ENCODE peak calls at places on chromosomes 16 and 17, in four cellular contexts. S, I, V and O are unnamed samples. For H3K27me3, the result is how much of the 10 kb centered on the place peaks cover.

GRCh38 chr16:89159174-89159849 is 12.2 kb upstream of the CDH15 start:
- DNase-seq in S (no peak), I (no peak), V (no peak), O (no peak)

GRCh38 chr16:65285128-65286120 is 163.6 kb upstream of the CDH11 start:
- DNase-seq in S (peak), I (no peak), V (no peak), O (no peak)

GRCh38 chr16:75116081-75116910 is at the start of gene LDHD:
- DNase-seq in S (peak), I (peak), V (peak), O (no peak)

GRCh38 chr16:30381351-30382041 is 865 bp downstream of the SEPTIN1 start:
- DNase-seq in S (no peak), I (no peak), V (no peak), O (no peak)

GRCh38 chr17:43409131-43409530 is 10.3 kb downstream of the ARL4D start:
- DNase-seq in S (no peak), I (no peak), V (no peak), O (no peak)

GRCh38 chr16:54926166-54926838 is 4.4 kb upstream of the IRX5 start:
- DNase-seq in S (no peak), I (peak), V (no peak), O (no peak)

GRCh38 chr16:6335072-6335471 is 997.6 kb upstream of the RBFOX1 start:
- DNase-seq in S (no peak), I (no peak), V (no peak), O (no peak)

GRCh38 chr16:28991687-28992086 is 6.8 kb downstream of the LAT start:
- DNase-seq in S (no peak), I (no peak), V (no peak), O (no peak)

GRCh38 chr17:38604479-38605229 is 1.1 kb downstream of the SRCIN1 start:
- DNase-seq in S (no peak), I (peak), V (no peak), O (peak)

GRCh38 chr17:4533522-4534502 is 21.4 kb downstream of the MYBBP1A start:
- DNase-seq in S (peak), I (no peak), V (no peak), O (peak)

GRCh38 chr16:82627811-82628339 is 1.1 kb downstream of the CDH13 start:
- DNase-seq in S (peak), I (no peak), V (no peak), O (no peak)

GRCh38 chr17:66466933-66467367 is 164.5 kb downstream of the PRKCA start:
- DNase-seq in S (no peak), I (peak), V (no peak), O (no peak)

GRCh38 chr16:539901-540530 is 12.5 kb downstream of the CAPN15 start:
- DNase-seq in S (no peak), I (no peak), V (no peak), O (no peak)

GRCh38 chr17:72702136-72702735 is 390.3 kb downstream of the SLC39A11 start:
- DNase-seq in S (no peak), I (no peak), V (no peak), O (no peak)

GRCh38 chr17:58232707-58233156 is 5.7 kb upstream of the LPO start:
- DNase-seq in S (no peak), I (peak), V (no peak), O (peak)

GRCh38 chr17:43917348-43918025 is 10.2 kb upstream of the MPP2 start:
- DNase-seq in S (peak), I (peak), V (peak), O (peak)

GRCh38 chr16:85328665-85329058 is 216.4 kb upstream of the CIBAR2 start:
- DNase-seq in S (no peak), I (no peak), V (no peak), O (no peak)

GRCh38 chr17:41002814-41003213 is 3.1 kb upstream of the KRTAP3-2 start:
- DNase-seq in S (no peak), I (no peak), V (no peak), O (no peak)

GRCh38 chr17:35117984-35118383 is 1.7 kb downstream of the RAD51D start:
- DNase-seq in S (no peak), I (peak), V (no peak), O (no peak)
- H3K4me3 ChIP-seq in S (no peak), I (no peak), V (no peak), O (no peak)

GRCh38 chr16:47045023-47045422 is 71.5 kb upstream of the DNAJA2 start:
- DNase-seq in S (no peak), I (no peak), V (no peak), O (no peak)
- TF ChIP-seq CTCF in S (no peak), I (no peak), V (no peak), O (peak)

GRCh38 chr17:74148901-74149596 is 54.4 kb upstream of the RPL38 start:
- DNase-seq in S (no peak), I (no peak), V (no peak), O (no peak)
- H3K27me3 ChIP-seq in S (half or more), I (half or more), V (under half), O (under half)

GRCh38 chr17:45784293-45784582 is at the start of gene CRHR1:
- DNase-seq in S (no peak), I (no peak), V (no peak), O (no peak)
- H3K4me3 ChIP-seq in S (peak), I (peak), V (peak), O (peak)

GRCh38 chr17:12342609-12343248 is 322.1 kb downstream of the MAP2K4 start:
- DNase-seq in S (no peak), I (no peak), V (no peak), O (no peak)
- TF ChIP-seq CTCF in S (peak), I (no peak), V (no peak), O (peak)

GRCh38 chr17:45787044-45787443 is 2.9 kb downstream of the CRHR1 start:
- DNase-seq in S (no peak), I (no peak), V (no peak), O (no peak)
- H3K27me3 ChIP-seq in S (half or more), I (half or more), V (under half), O (under half)

GRCh38 chr17:35022536-35023063 is 40.9 kb downstream of the RFFL start:
- DNase-seq in S (peak), I (peak), V (peak), O (peak)
- H3K4me3 ChIP-seq in S (no peak), I (peak), V (no peak), O (no peak)

GRCh38 chr17:77803726-77804125 is 154.8 kb upstream of the TNRC6C start:
- DNase-seq in S (no peak), I (no peak), V (no peak), O (no peak)

GRCh38 chr17:77800832-77801231 is 157.7 kb upstream of the TNRC6C start:
- DNase-seq in S (no peak), I (no peak), V (no peak), O (no peak)

GRCh38 chr17:77801545-77802332 is 156.8 kb upstream of the TNRC6C start:
- DNase-seq in S (no peak), I (no peak), V (no peak), O (no peak)

GRCh38 chr17:77802333-77802615 is 156.2 kb upstream of the TNRC6C start:
- DNase-seq in S (no peak), I (no peak), V (no peak), O (no peak)

GRCh38 chr17:77802811-77803220 is 155.7 kb upstream of the TNRC6C start:
- DNase-seq in S (no peak), I (no peak), V (no peak), O (no peak)
- TF ChIP-seq CTCF in S (no peak), I (no peak), V (no peak), O (no peak)

GRCh38 chr16:73025506-73026131 is 22.3 kb downstream of the ZFHX3 start:
- DNase-seq in S (no peak), I (no peak), V (no peak), O (no peak)

GRCh38 chr16:73023320-73023719 is 24.6 kb downstream of the ZFHX3 start:
- DNase-seq in S (no peak), I (no peak), V (no peak), O (no peak)

GRCh38 chr16:73025111-73025505 is 22.8 kb downstream of the ZFHX3 start:
- DNase-seq in S (peak), I (no peak), V (no peak), O (no peak)

GRCh38 chr16:73023752-73024570 is 24.0 kb downstream of the ZFHX3 start:
- DNase-seq in S (no peak), I (no peak), V (no peak), O (no peak)

GRCh38 chr16:73024571-73025105 is 23.3 kb downstream of the ZFHX3 start:
- DNase-seq in S (no peak), I (no peak), V (no peak), O (no peak)
- H3K27me3 ChIP-seq in S (under half), I (under half), V (under half), O (under half)

GRCh38 chr16:87035053-87035452 is 282.1 kb downstream of the C16orf95 start:
- DNase-seq in S (no peak), I (no peak), V (no peak), O (no peak)
- H3K4me3 ChIP-seq in S (no peak), I (no peak), V (no peak), O (no peak)